ENCODE peak calls at places on chromosomes 4 and X, in nine cellular contexts. B is NCI-H1417 treated with DMSO at 0.1 percent for 48 hours; K is T-cell; N is occipital lobe; T is GM12892; Q is psoas muscle; E is NAMALWA; J is HFF-Myc; S is activated CD4-positive, alpha-beta T cell treated with anti-CD3 and anti-CD28 coated beads, Interleukin-2, amount 10 ng/mL, durations not matched to agents 7 days and 5 days. L is an unnamed sample.

GRCh38 chr4:81405900-81406401 is 65.8 kb downstream of the RASGEF1B start:
- DNase-seq in B (peak; percentile 51), K (no peak), N (no peak), T (peak; percentile 14), Q (no peak), E (peak; percentile 90), J (peak; percentile 43), S (peak; percentile 75), L (peak; percentile 72)

GRCh38 chr4:51831133-51831532 is 11.8 kb upstream of the DCUN1D4 start:
- DNase-seq in B (no peak), K (peak; percentile 39), N (no peak), T (no peak), Q (peak; percentile 81), E (peak; percentile 68), J (no peak), S (peak; percentile 64), L (peak; percentile 4)

GRCh38 chrX:150546711-150547153 is 21.7 kb upstream of the MTM1 start:
- DNase-seq in B (no peak), K (peak; percentile 38), N (no peak), T (no peak), Q (no peak), E (no peak), J (no peak), S (peak; percentile 63), L (no peak)

GRCh38 chr4:60989141-60989540 is 211.0 kb upstream of the ADGRL3 start:
- DNase-seq in B (no peak), K (no peak), N (no peak), T (no peak), Q (no peak), E (no peak), J (no peak), S (no peak), L (no peak)

GRCh38 chr4:38242822-38243384 is 282.7 kb downstream of the PTTG2 start:
- DNase-seq in B (no peak), K (no peak), N (no peak), T (no peak), Q (no peak), E (no peak), J (no peak), S (peak; percentile 20), L (no peak)

GRCh38 chr4:187236491-187236890 is 512.8 kb upstream of the FAT1 start:
- DNase-seq in B (no peak), K (no peak), N (no peak), T (no peak), Q (no peak), E (no peak), J (peak; percentile 92), S (no peak), L (no peak)

GRCh38 chr4:107578321-107578720 is 141.7 kb downstream of the PAPSS1 start:
- DNase-seq in B (no peak), K (no peak), N (no peak), T (no peak), Q (no peak), E (no peak), J (no peak), S (no peak), L (no peak)

GRCh38 chrX:40147399-40148188 is 49.8 kb upstream of the BCOR start:
- DNase-seq in B (no peak), K (no peak), N (no peak), T (no peak), Q (no peak), E (no peak), J (no peak), S (no peak), L (no peak)

GRCh38 chrX:25721564-25721963 is 416.6 kb upstream of the MAGEB18 start:
- DNase-seq in B (no peak), K (no peak), N (no peak), T (no peak), Q (no peak), E (peak; percentile 31), J (no peak), S (no peak), L (peak; percentile 17)

GRCh38 chr4:3145251-3145908 is 70.9 kb downstream of the HTT start:
- DNase-seq in B (no peak), K (no peak), N (no peak), T (no peak), Q (no peak), E (no peak), J (no peak), S (no peak), L (no peak)